ENCODE peak calls at places on chromosomes 2 and 18, in nine cellular contexts. R is bronchial epithelial cell, T is BJ, M is fibroblast of lung, Y is esophagus squamous epithelium, U is H7, D is OCI-LY7, N is lower lobe of right lung, S is Panc1. O is an unnamed sample. For H3K36me3, the result is how much of the 10 kb centered on the place peaks cover.

GRCh38 chr2:242075163-242075562 is 205.6 kb downstream of the RTP5 start:
- DNase-seq in R (no peak), T (no peak), M (peak), Y (no peak), U (no peak), D (no peak), N (no peak), S (no peak), O (no peak)

GRCh38 chr2:111634050-111634784 is 249.8 kb downstream of the ANAPC1 start:
- DNase-seq in R (no peak), T (no peak), M (peak), Y (no peak), U (no peak), D (no peak), N (no peak), S (no peak), O (no peak)

GRCh38 chr2:240701736-240702639 is 10.3 kb downstream of the AQP12A start:
- DNase-seq in R (no peak), T (no peak), M (no peak), Y (no peak), U (no peak), D (no peak), N (peak), S (no peak), O (peak)

GRCh38 chr2:216242365-216242764 is 129.9 kb downstream of the MARCHF4 start:
- DNase-seq in R (no peak), T (no peak), M (no peak), Y (no peak), U (peak), D (no peak), N (no peak), S (no peak), O (no peak)

GRCh38 chr2:12317853-12318426 is 398.8 kb upstream of the TRIB2 start:
- DNase-seq in R (peak), T (peak), M (peak), Y (no peak), U (no peak), D (no peak), N (no peak), S (no peak), O (no peak)

GRCh38 chr2:46298522-46299351 is 1.5 kb downstream of the EPAS1 start:
- DNase-seq in R (no peak), T (no peak), M (peak), Y (peak), U (peak), D (no peak), N (peak), S (no peak), O (peak)

GRCh38 chr2:76711490-76711889 is 810.7 kb downstream of the LRRTM4 start:
- DNase-seq in R (no peak), T (no peak), M (no peak), Y (no peak), U (peak), D (no peak), N (no peak), S (no peak), O (no peak)

GRCh38 chr2:132804045-132804444 is 134.0 kb upstream of the LYPD1 start:
- DNase-seq in R (peak), T (no peak), M (peak), Y (no peak), U (no peak), D (peak), N (no peak), S (no peak), O (no peak)

GRCh38 chr2:42284019-42284418 is 77.0 kb downstream of the COX7A2L start:
- DNase-seq in R (no peak), T (no peak), M (no peak), Y (no peak), U (no peak), D (no peak), N (no peak), S (no peak), O (no peak)

GRCh38 chr18:57864615-57865121 is 61.6 kb upstream of the ATP8B1 start:
- DNase-seq in R (peak), T (no peak), M (no peak), Y (no peak), U (no peak), D (no peak), N (no peak), S (no peak), O (no peak)

GRCh38 chr2:208006833-208007232 is 18.5 kb downstream of the PLEKHM3 start:
- DNase-seq in R (peak), T (no peak), M (no peak), Y (no peak), U (no peak), D (no peak), N (no peak), S (no peak), O (no peak)

GRCh38 chr2:68465081-68465916 is 1.8 kb downstream of the FBXO48 start:
- DNase-seq in R (peak), T (no peak), M (peak), Y (no peak), U (no peak), D (no peak), N (no peak), S (no peak), O (no peak)

GRCh38 chr2:146853741-146854444 is 990.9 kb upstream of the ACVR2A start:
- DNase-seq in R (peak), T (no peak), M (peak), Y (no peak), U (no peak), D (no peak), N (no peak), S (no peak), O (no peak)

GRCh38 chr2:201203916-201204654 is 21.1 kb downstream of the CASP10 start:
- DNase-seq in R (no peak), T (peak), M (peak), Y (no peak), U (no peak), D (no peak), N (no peak), S (no peak), O (no peak)

GRCh38 chr2:204144487-204144886 is 207.9 kb downstream of the ICOS start:
- DNase-seq in R (no peak), T (no peak), M (no peak), Y (no peak), U (no peak), D (no peak), N (no peak), S (no peak), O (no peak)

GRCh38 chr2:169258045-169258601 is 104.2 kb downstream of the LRP2 start:
- DNase-seq in R (peak), T (no peak), M (no peak), Y (no peak), U (no peak), D (no peak), N (no peak), S (no peak), O (no peak)

GRCh38 chr2:194559964-194560363 is 1097.1 kb upstream of the SLC39A10 start:
- DNase-seq in R (no peak), T (no peak), M (no peak), Y (no peak), U (no peak), D (no peak), N (no peak), S (no peak), O (no peak)

GRCh38 chr18:73639788-73640187 is 507.8 kb downstream of the FBXO15 start:
- DNase-seq in R (no peak), T (no peak), M (no peak), Y (no peak), U (no peak), D (no peak), N (no peak), S (no peak), O (no peak)

GRCh38 chr2:183232161-183232865 is 108.1 kb downstream of the NUP35 start:
- DNase-seq in R (no peak), T (no peak), M (no peak), Y (no peak), U (no peak), D (no peak), N (no peak), S (no peak), O (no peak)

GRCh38 chr2:12436483-12436882 is 280.3 kb upstream of the TRIB2 start:
- DNase-seq in R (no peak), T (no peak), M (no peak), Y (no peak), U (no peak), D (no peak), N (no peak), S (no peak), O (no peak)

GRCh38 chr2:109256921-109257320 is 127.9 kb downstream of the SH3RF3 start:
- DNase-seq in R (no peak), T (no peak), M (peak), Y (no peak), U (no peak), D (no peak), N (no peak), S (no peak), O (no peak)

GRCh38 chr2:178523596-178524134 is 43.4 kb downstream of the PLEKHA3 start:
- DNase-seq in R (no peak), T (no peak), M (peak), Y (no peak), U (peak), D (no peak), N (no peak), S (no peak), O (no peak)

GRCh38 chr2:100321181-100321880 is 970 bp downstream of the LONRF2 start:
- DNase-seq in R (peak), T (no peak), M (peak), Y (no peak), U (peak), D (no peak), N (peak), S (no peak), O (peak)

GRCh38 chr2:82790277-82791021 is 1668.6 kb downstream of the SUCLG1 start:
- DNase-seq in R (peak), T (no peak), M (peak), Y (no peak), U (no peak), D (no peak), N (no peak), S (peak), O (no peak)

GRCh38 chr18:25230658-25231326 is 121.2 kb downstream of the ZNF521 start:
- DNase-seq in R (peak), T (peak), M (peak), Y (no peak), U (no peak), D (no peak), N (peak), S (no peak), O (peak)

GRCh38 chr18:13452448-13452811 is 233.9 kb downstream of the LDLRAD4 start:
- DNase-seq in R (peak), T (peak), M (no peak), Y (no peak), U (peak), D (no peak), N (no peak), S (no peak), O (no peak)

GRCh38 chr2:237693281-237694039 is 66.1 kb downstream of the LRRFIP1 start:
- DNase-seq in R (peak), T (no peak), M (peak), Y (no peak), U (no peak), D (peak), N (no peak), S (peak), O (peak)

GRCh38 chr2:196088209-196088608 is 19.6 kb upstream of the DNAH7 start:
- DNase-seq in R (peak), T (no peak), M (peak), Y (no peak), U (no peak), D (no peak), N (no peak), S (no peak), O (no peak)

GRCh38 chr2:225002656-225003045 is 39.6 kb downstream of the DOCK10 start:
- DNase-seq in R (no peak), T (no peak), M (no peak), Y (no peak), U (no peak), D (peak), N (no peak), S (no peak), O (no peak)

GRCh38 chr18:7479756-7480155 is 87.4 kb upstream of the PTPRM start:
- DNase-seq in R (peak), T (no peak), M (peak), Y (no peak), U (no peak), D (no peak), N (no peak), S (no peak), O (no peak)

GRCh38 chr2:88187927-88188326 is 17.8 kb downstream of the THNSL2 start:
- DNase-seq in R (no peak), T (no peak), M (no peak), Y (no peak), U (peak), D (no peak), N (no peak), S (no peak), O (no peak)

GRCh38 chr2:138722316-138722715 is 57.9 kb downstream of the NXPH2 start:
- DNase-seq in R (no peak), T (no peak), M (no peak), Y (no peak), U (no peak), D (no peak), N (no peak), S (no peak), O (no peak)

GRCh38 chr2:201558665-201559064 is 84.6 kb downstream of the TMEM237 start:
- DNase-seq in R (no peak), T (no peak), M (no peak), Y (no peak), U (peak), D (peak), N (no peak), S (no peak), O (no peak)

GRCh38 chr2:28355521-28356094 is 37.0 kb upstream of the FOSL2 start:
- DNase-seq in R (no peak), T (no peak), M (no peak), Y (no peak), U (no peak), D (no peak), N (peak), S (no peak), O (peak)

GRCh38 chr2:233130481-233130970 is 70.4 kb downstream of the INPP5D start:
- DNase-seq in R (no peak), T (no peak), M (no peak), Y (no peak), U (no peak), D (no peak), N (no peak), S (no peak), O (no peak)

GRCh38 chr2:229714080-229714735 is at the start of gene DNER:
- DNase-seq in R (no peak), T (no peak), M (no peak), Y (no peak), U (peak), D (peak), N (peak), S (no peak), O (peak)

GRCh38 chr2:157053876-157054275 is 203.6 kb upstream of the GALNT5 start:
- DNase-seq in R (no peak), T (no peak), M (no peak), Y (no peak), U (no peak), D (no peak), N (no peak), S (no peak), O (no peak)

DNA sequence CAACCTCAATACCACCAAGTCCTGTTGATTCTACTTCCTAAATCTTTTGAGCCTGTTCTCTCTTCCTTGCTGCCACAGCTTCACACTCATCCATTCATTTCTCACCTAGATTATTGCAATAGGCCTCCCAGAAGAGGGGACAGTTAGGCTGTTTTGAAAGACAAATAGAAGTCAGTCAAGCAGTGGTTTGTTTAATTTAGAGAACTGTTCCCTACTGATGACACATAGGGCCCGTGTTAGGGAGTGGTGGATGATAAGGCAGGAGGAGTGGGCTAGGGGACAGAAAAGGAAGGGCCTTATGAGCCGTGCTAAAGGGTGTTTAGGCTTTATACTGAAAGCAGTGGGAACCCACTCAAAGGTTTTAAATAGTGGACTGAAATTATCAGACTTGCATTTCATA is 59.6 kb upstream of the ZFP36L2 start:
- DNase-seq in R (no peak), T (no peak), M (no peak), Y (no peak), U (no peak), D (no peak), N (no peak), S (no peak), O (no peak)
- H3K36me3 ChIP-seq in R (under half), T (under half), M (under half), Y (under half), U (under half), D (half or more), N (half or more), S (under half), O (under half)

GRCh38 chr18:21111351-21112139 is at the start of gene ROCK1:
- DNase-seq in R (peak), T (peak), M (peak), Y (peak), U (peak), D (peak), N (peak), S (peak), O (peak)

GRCh38 chr18:21110667-21111350 is 804 bp downstream of the ROCK1 start:
- DNase-seq in R (peak), T (no peak), M (peak), Y (no peak), U (peak), D (peak), N (peak), S (no peak), O (peak)

GRCh38 chr18:21112140-21112473 is 494 bp upstream of the ROCK1 start:
- DNase-seq in R (no peak), T (no peak), M (no peak), Y (no peak), U (no peak), D (no peak), N (no peak), S (no peak), O (no peak)

GRCh38 chr18:21109936-21110666 is 1.5 kb downstream of the ROCK1 start:
- DNase-seq in R (no peak), T (no peak), M (no peak), Y (no peak), U (no peak), D (peak), N (no peak), S (no peak), O (no peak)

GRCh38 chr18:21112543-21113105 is 1.0 kb upstream of the ROCK1 start:
- DNase-seq in R (no peak), T (no peak), M (peak), Y (no peak), U (no peak), D (no peak), N (no peak), S (no peak), O (no peak)
- H3K4me3 ChIP-seq in R (peak), T (peak), M (peak), Y (peak), U (peak), D (peak), N (peak), S (peak), O (peak)

GRCh38 chr2:38750011-38750792 is 959 bp downstream of the SRSF7 start:
- DNase-seq in R (no peak), T (no peak), M (peak), Y (no peak), U (peak), D (peak), N (peak), S (no peak), O (peak)
- H3K36me3 ChIP-seq in R (under half), T (under half), M (under half), Y (under half), U (under half), D (half or more), N (under half), S (half or more), O (under half)

DNA sequence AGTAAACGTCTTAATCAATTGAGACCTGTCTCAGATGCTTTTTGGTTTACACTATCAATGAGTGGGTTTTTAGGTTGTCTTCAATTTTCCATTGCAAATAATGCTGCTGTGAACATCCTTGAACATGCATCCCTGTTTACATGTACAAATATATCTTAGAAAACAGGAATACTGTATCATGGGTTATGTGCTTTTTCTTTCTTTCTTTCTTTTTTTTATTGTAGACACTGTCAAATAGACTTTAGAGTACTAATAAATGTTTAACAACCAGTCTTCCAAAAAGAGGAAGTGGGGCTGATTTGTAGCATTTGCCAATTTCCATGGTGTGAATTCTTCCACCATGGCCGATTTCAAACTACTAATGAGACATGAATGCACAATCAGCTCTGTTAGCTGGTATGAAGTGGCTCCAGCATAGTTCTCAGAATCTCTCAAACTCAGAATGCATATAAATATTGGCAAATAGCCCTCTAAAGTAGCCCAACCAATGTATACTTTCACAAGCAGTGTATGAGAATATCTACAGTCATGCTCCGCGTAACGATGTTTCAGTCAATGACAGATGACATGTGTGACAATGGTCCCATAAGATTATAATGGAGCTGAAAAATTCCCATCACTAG is 50.3 kb upstream of the B3GNT2 start:
- DNase-seq in R (no peak), T (no peak), M (no peak), Y (no peak), U (no peak), D (peak), N (no peak), S (no peak), O (no peak)
- H3K4me3 ChIP-seq in R (no peak), T (no peak), M (no peak), Y (no peak), U (no peak), D (peak), N (no peak), S (no peak), O (no peak)

DNA sequence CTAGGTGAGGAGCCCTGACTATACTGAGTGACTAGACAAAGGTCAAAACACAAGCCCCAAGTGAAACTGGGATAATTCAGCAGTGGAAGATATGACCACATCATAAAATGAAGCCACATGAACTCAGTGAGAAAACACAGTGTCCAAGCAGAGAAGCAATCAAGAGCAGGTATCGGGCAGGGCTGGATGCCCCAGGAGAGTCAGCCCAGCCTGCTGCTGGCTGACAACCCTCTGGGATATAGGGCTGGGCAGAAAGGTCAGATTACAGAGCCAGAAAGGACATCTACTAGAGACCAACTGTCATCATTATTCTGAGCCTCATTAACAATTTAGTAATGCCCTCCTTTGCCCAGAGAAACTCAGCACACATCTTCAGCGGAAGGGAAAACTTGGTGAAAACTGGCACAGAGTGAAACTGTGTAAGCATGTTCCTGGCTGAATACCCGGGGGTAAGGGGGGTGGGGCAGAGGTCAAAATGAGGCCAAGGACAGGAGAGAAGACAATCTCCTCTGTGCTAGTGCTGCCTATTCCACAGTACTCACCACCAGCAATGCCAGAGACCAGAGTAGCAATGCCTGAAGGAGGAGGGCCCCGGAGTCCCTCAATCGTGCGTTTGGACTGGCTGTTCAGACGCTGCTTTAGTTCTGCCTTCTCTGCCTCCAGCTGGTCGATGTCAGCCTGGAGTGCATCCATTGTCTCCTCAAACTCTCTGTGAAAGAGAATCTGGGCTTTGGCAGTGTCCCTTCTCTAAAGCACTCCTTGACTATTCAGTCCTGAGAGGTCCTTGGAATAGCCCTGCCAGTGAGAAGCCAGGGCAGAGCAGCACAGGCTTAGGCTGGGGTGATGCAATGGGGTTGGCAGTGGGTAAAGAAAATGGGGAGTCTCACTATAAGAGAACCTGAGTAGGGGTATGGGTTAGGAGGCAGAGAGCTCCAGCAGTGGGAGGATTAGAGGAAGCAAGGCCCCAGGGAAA is 15.3 kb downstream of the DCTN1 start:
- DNase-seq in R (no peak), T (no peak), M (no peak), Y (no peak), U (no peak), D (no peak), N (no peak), S (no peak), O (no peak)
- H3K36me3 ChIP-seq in R (under half), T (half or more), M (under half), Y (half or more), U (half or more), D (half or more), N (half or more), S (under half), O (half or more)